ENCODE peak calls at places on chromosomes 1 and 21, in five cellular contexts. One of them, this sample, is unnamed.

GRCh38 chr1:156949127-156949526 is 28.7 kb downstream of the LRRC71 start:
- DNase-seq in MM.1S: no peak
- DNase-seq in IMR-90: no peak
- DNase-seq in SK-N-SH: no peak
- DNase-seq in K562: no peak
- DNase-seq in this sample: no peak

GRCh38 chr1:38559180-38559874 is 300.2 kb downstream of the RRAGC start:
- DNase-seq in MM.1S: no peak
- DNase-seq in SK-N-SH: no peak
- DNase-seq in K562: no peak
- DNase-seq in IMR-90: no peak
- DNase-seq in this sample: peak; percentile 84

GRCh38 chr1:154951901-154952657 is 3.8 kb downstream of the PBXIP1 start:
- DNase-seq in K562: no peak
- DNase-seq in SK-N-SH: peak; percentile 49
- DNase-seq in MM.1S: peak; percentile 93
- DNase-seq in IMR-90: no peak
- DNase-seq in this sample: peak; percentile 69

GRCh38 chr21:35428489-35428888 is 379.4 kb upstream of the RUNX1 start:
- DNase-seq in K562: no peak
- DNase-seq in SK-N-SH: no peak
- DNase-seq in MM.1S: no peak
- DNase-seq in IMR-90: no peak
- DNase-seq in this sample: no peak

GRCh38 chr1:156247460-156248322 is at the start of gene PAQR6:
- DNase-seq in MM.1S: no peak
- DNase-seq in IMR-90: no peak
- DNase-seq in K562: no peak
- DNase-seq in SK-N-SH: peak; percentile 40
- DNase-seq in this sample: no peak

GRCh38 chr1:153390938-153391710 is at the start of gene S100A8:
- DNase-seq in MM.1S: no peak
- DNase-seq in K562: no peak
- DNase-seq in IMR-90: no peak
- DNase-seq in SK-N-SH: no peak
- DNase-seq in this sample: no peak

GRCh38 chr1:151612506-151613274 is 840 bp downstream of the SNX27 start:
- DNase-seq in K562: peak; percentile 65
- DNase-seq in SK-N-SH: peak; percentile 77
- DNase-seq in IMR-90: no peak
- DNase-seq in MM.1S: no peak
- DNase-seq in this sample: peak; percentile 83

GRCh38 chr1:117592155-117592554 is 13.7 kb upstream of the TENT5C start:
- DNase-seq in MM.1S: no peak
- DNase-seq in IMR-90: no peak
- DNase-seq in K562: no peak
- DNase-seq in SK-N-SH: no peak
- DNase-seq in this sample: no peak

GRCh38 chr1:9872430-9873165 is 37.5 kb downstream of the CTNNBIP1 start:
- DNase-seq in SK-N-SH: no peak
- DNase-seq in MM.1S: no peak
- DNase-seq in K562: no peak
- DNase-seq in IMR-90: peak; percentile 68
- DNase-seq in this sample: no peak

GRCh38 chr1:156805766-156806511 is 10.7 kb downstream of the SH2D2A start:
- DNase-seq in SK-N-SH: peak; percentile 24
- DNase-seq in K562: no peak
- DNase-seq in MM.1S: no peak
- DNase-seq in IMR-90: peak; percentile 92
- DNase-seq in this sample: no peak

GRCh38 chr1:113835686-113836290 is 23.5 kb upstream of the RSBN1 start:
- DNase-seq in MM.1S: peak; percentile 29
- DNase-seq in K562: peak; percentile 33
- DNase-seq in IMR-90: peak; percentile 61
- DNase-seq in SK-N-SH: peak; percentile 51
- DNase-seq in this sample: no peak

GRCh38 chr1:208766812-208767211 is 522.6 kb upstream of the PLXNA2 start:
- DNase-seq in SK-N-SH: no peak
- DNase-seq in MM.1S: no peak
- DNase-seq in IMR-90: no peak
- DNase-seq in K562: no peak
- DNase-seq in this sample: no peak

GRCh38 chr21:43269461-43269860 is 100.7 kb downstream of the CRYAA start:
- DNase-seq in SK-N-SH: no peak
- DNase-seq in MM.1S: no peak
- DNase-seq in K562: peak; percentile 67
- DNase-seq in IMR-90: no peak
- DNase-seq in this sample: peak; percentile 62

GRCh38 chr1:22323846-22324504 is 127.7 kb upstream of the ZBTB40 start:
- DNase-seq in MM.1S: no peak
- DNase-seq in SK-N-SH: peak; percentile 65
- DNase-seq in K562: no peak
- DNase-seq in IMR-90: no peak
- DNase-seq in this sample: peak; percentile 45

GRCh38 chr1:156371553-156372264 is 2.7 kb downstream of the RHBG start:
- DNase-seq in K562: no peak
- DNase-seq in MM.1S: no peak
- DNase-seq in IMR-90: peak; percentile 58
- DNase-seq in SK-N-SH: no peak
- DNase-seq in this sample: peak; percentile 87

GRCh38 chr1:48552420-48552819 is 80.4 kb upstream of the SPATA6 start:
- DNase-seq in K562: no peak
- DNase-seq in MM.1S: peak; percentile 9
- DNase-seq in SK-N-SH: no peak
- DNase-seq in IMR-90: no peak
- DNase-seq in this sample: no peak

GRCh38 chr21:44399955-44400790 is 46.8 kb downstream of the TRPM2 start:
- DNase-seq in IMR-90: no peak
- DNase-seq in K562: no peak
- DNase-seq in MM.1S: no peak
- DNase-seq in SK-N-SH: peak; percentile 26
- DNase-seq in this sample: peak; percentile 66

GRCh38 chr1:20109223-20109856 is 10.0 kb downstream of the PLA2G2D start:
- DNase-seq in MM.1S: no peak
- DNase-seq in IMR-90: no peak
- DNase-seq in K562: peak; percentile 48
- DNase-seq in SK-N-SH: no peak
- DNase-seq in this sample: no peak

GRCh38 chr1:110282395-110282794 is 56.8 kb upstream of the RBM15 start:
- DNase-seq in K562: no peak
- DNase-seq in SK-N-SH: no peak
- DNase-seq in MM.1S: no peak
- DNase-seq in IMR-90: no peak
- DNase-seq in this sample: no peak

GRCh38 chr1:204723131-204723787 is 37.7 kb upstream of the LRRN2 start:
- DNase-seq in K562: no peak
- DNase-seq in SK-N-SH: no peak
- DNase-seq in IMR-90: no peak
- DNase-seq in MM.1S: no peak
- DNase-seq in this sample: no peak

GRCh38 chr21:26177187-26177586 is 6.6 kb upstream of the APP start:
- DNase-seq in K562: no peak
- DNase-seq in SK-N-SH: no peak
- DNase-seq in MM.1S: no peak
- DNase-seq in IMR-90: no peak
- DNase-seq in this sample: no peak

GRCh38 chr1:240705584-240705983 is 93.6 kb upstream of the GREM2 start:
- DNase-seq in IMR-90: peak; percentile 76
- DNase-seq in SK-N-SH: no peak
- DNase-seq in K562: no peak
- DNase-seq in MM.1S: no peak
- DNase-seq in this sample: no peak

GRCh38 chr1:152440635-152441471 is 26.8 kb upstream of the CRNN start:
- DNase-seq in IMR-90: peak; percentile 54
- DNase-seq in SK-N-SH: peak; percentile 66
- DNase-seq in MM.1S: peak; percentile 94
- DNase-seq in K562: peak; percentile 78
- DNase-seq in this sample: no peak

GRCh38 chr1:19206947-19207346 is 3.1 kb downstream of the UBR4 start:
- DNase-seq in K562: no peak
- DNase-seq in IMR-90: no peak
- DNase-seq in SK-N-SH: no peak
- DNase-seq in MM.1S: no peak
- DNase-seq in this sample: no peak

GRCh38 chr1:1797731-1798341 is 19.6 kb upstream of the NADK start:
- DNase-seq in SK-N-SH: no peak
- DNase-seq in MM.1S: no peak
- DNase-seq in K562: no peak
- DNase-seq in IMR-90: no peak
- DNase-seq in this sample: peak; percentile 63

GRCh38 chr21:35606578-35606977 is 453.7 kb downstream of the SETD4 start:
- DNase-seq in SK-N-SH: no peak
- DNase-seq in MM.1S: no peak
- DNase-seq in K562: no peak
- DNase-seq in IMR-90: no peak
- DNase-seq in this sample: no peak

GRCh38 chr1:160133990-160134770 is 17.2 kb upstream of the ATP1A4 start:
- DNase-seq in IMR-90: no peak
- DNase-seq in SK-N-SH: no peak
- DNase-seq in K562: no peak
- DNase-seq in MM.1S: no peak
- DNase-seq in this sample: peak; percentile 14

GRCh38 chr1:216805233-216805632 is 82.0 kb upstream of the ESRRG start:
- DNase-seq in IMR-90: peak; percentile 36
- DNase-seq in K562: no peak
- DNase-seq in MM.1S: no peak
- DNase-seq in SK-N-SH: no peak
- DNase-seq in this sample: no peak

GRCh38 chr1:17887646-17888395 is 132.7 kb downstream of the ACTL8 start:
- DNase-seq in K562: no peak
- DNase-seq in IMR-90: no peak
- DNase-seq in SK-N-SH: no peak
- DNase-seq in MM.1S: no peak
- DNase-seq in this sample: no peak

GRCh38 chr1:165441166-165441955 is 3.6 kb downstream of the RXRG start:
- DNase-seq in MM.1S: no peak
- DNase-seq in K562: no peak
- DNase-seq in IMR-90: no peak
- DNase-seq in SK-N-SH: no peak
- DNase-seq in this sample: no peak

GRCh38 chr1:208254862-208255261 is 10.7 kb upstream of the PLXNA2 start:
- DNase-seq in IMR-90: peak; percentile 52
- DNase-seq in K562: no peak
- DNase-seq in SK-N-SH: no peak
- DNase-seq in MM.1S: no peak
- DNase-seq in this sample: no peak

GRCh38 chr1:28508435-28508754 is 2.6 kb downstream of the RCC1 start:
- DNase-seq in K562: no peak
- DNase-seq in MM.1S: no peak
- DNase-seq in IMR-90: no peak
- DNase-seq in SK-N-SH: no peak
- DNase-seq in this sample: no peak

GRCh38 chr1:187680823-187681222 is 852.1 kb downstream of the PLA2G4A start:
- DNase-seq in K562: no peak
- DNase-seq in SK-N-SH: no peak
- DNase-seq in MM.1S: no peak
- DNase-seq in IMR-90: peak; percentile 86
- DNase-seq in this sample: no peak

GRCh38 chr1:93347319-93347899 is 1.7 kb downstream of the DR1 start:
- DNase-seq in K562: no peak
- DNase-seq in IMR-90: no peak
- DNase-seq in SK-N-SH: no peak
- DNase-seq in MM.1S: no peak
- DNase-seq in this sample: no peak

GRCh38 chr1:93344484-93344883 is 1.2 kb upstream of the DR1 start:
- DNase-seq in SK-N-SH: no peak
- DNase-seq in MM.1S: no peak
- DNase-seq in IMR-90: no peak
- DNase-seq in K562: no peak
- DNase-seq in this sample: peak; percentile 41

GRCh38 chr1:93344886-93345632 is 648 bp upstream of the DR1 start:
- DNase-seq in IMR-90: peak; percentile 20
- DNase-seq in K562: no peak
- DNase-seq in MM.1S: no peak
- DNase-seq in SK-N-SH: no peak
- DNase-seq in this sample: no peak

GRCh38 chr1:93346472-93346991 is 825 bp downstream of the DR1 start:
- DNase-seq in IMR-90: peak; percentile 21
- DNase-seq in SK-N-SH: peak; percentile 57
- DNase-seq in MM.1S: no peak
- DNase-seq in K562: peak; percentile 39
- DNase-seq in this sample: no peak

GRCh38 chr1:93345633-93346471 is at the start of gene DR1:
- DNase-seq in IMR-90: peak; percentile 95
- DNase-seq in MM.1S: peak; percentile 71
- DNase-seq in K562: peak; percentile 93
- DNase-seq in SK-N-SH: peak; percentile 98
- DNase-seq in this sample: peak; percentile 97
- H3K9ac ChIP-seq in IMR-90: peak within 1 kb of the TSS; percentile 91
- H3K9ac ChIP-seq in MM.1S: peak within 1 kb of the TSS; percentile 89
- H3K9ac ChIP-seq in K562: peak within 1 kb of the TSS; percentile 100
- H3K9ac ChIP-seq in SK-N-SH: peak within 1 kb of the TSS; percentile 99
- H3K9ac ChIP-seq in this sample: peak within 1 kb of the TSS; percentile 99

DNA sequence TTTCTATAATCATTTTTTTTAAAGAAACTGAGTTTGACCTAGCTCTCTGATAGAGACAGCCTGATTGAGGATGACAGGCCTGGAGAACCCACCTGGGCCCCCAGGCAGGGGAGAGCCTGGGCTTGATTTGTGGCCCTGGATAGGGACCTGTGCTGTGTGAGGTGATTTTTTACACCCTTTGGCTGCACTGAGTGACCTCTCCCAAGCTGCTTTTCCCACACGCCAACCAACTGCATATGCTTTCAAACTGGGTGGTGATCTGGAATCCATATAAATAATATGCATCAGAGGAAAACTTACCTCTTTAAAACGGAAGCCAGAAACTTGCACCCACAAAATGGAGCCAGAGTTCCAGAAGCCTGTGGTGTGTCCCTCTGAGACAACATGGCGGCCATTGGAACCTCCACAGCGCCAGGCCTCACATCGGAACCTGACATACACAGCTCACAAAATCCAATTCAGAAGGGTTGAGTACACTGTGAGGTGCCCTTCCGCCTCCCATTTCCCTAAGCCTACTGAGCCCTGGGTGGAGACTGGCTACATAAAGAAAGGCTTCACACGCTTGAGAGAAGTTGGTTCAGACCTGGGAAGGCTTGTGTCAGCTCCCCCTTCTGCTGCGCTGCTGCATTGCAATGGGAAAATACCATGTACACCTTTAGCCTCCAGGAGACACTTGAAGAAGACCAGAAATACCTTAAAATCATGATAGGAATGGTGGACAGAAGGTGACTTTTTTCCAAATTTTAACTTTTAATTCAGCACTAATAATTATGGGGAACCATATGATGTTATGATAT is 160.7 kb downstream of the HHIPL2 start:
- DNase-seq in SK-N-SH: peak; percentile 3
- DNase-seq in K562: peak; percentile 47
- DNase-seq in MM.1S: no peak
- DNase-seq in IMR-90: no peak
- DNase-seq in this sample: no peak
- H3K4me3 ChIP-seq in SK-N-SH: no peak overlapping the region
- H3K4me3 ChIP-seq in K562: no peak overlapping the region
- H3K4me3 ChIP-seq in MM.1S: no peak overlapping the region
- H3K4me3 ChIP-seq in IMR-90: no peak overlapping the region
- H3K4me3 ChIP-seq in this sample: no peak overlapping the region

GRCh38 chr1:166676981-166677380 is 162.3 kb upstream of the POGK start:
- DNase-seq in SK-N-SH: no peak
- DNase-seq in MM.1S: no peak
- DNase-seq in K562: no peak
- DNase-seq in IMR-90: no peak
- DNase-seq in this sample: no peak
- H3K27ac ChIP-seq in SK-N-SH: no peak overlapping the region
- H3K27ac ChIP-seq in MM.1S: no peak overlapping the region
- H3K27ac ChIP-seq in K562: no peak overlapping the region
- H3K27ac ChIP-seq in IMR-90: no peak overlapping the region
- H3K27ac ChIP-seq in this sample: no peak overlapping the region

GRCh38 chr1:54807756-54808155 is 6.6 kb upstream of the TTC22 start:
- DNase-seq in MM.1S: no peak
- DNase-seq in IMR-90: no peak
- DNase-seq in SK-N-SH: no peak
- DNase-seq in K562: no peak
- DNase-seq in this sample: no peak
- H3K9ac ChIP-seq in MM.1S: no peak overlapping the region
- H3K9ac ChIP-seq in IMR-90: no peak overlapping the region
- H3K9ac ChIP-seq in SK-N-SH: no peak overlapping the region
- H3K9ac ChIP-seq in K562: no peak overlapping the region
- H3K9ac ChIP-seq in this sample: no peak overlapping the region

This sample was measured in kidney.